ENCODE peak calls at places on chromosomes 5 and 9, in four cellular contexts. I is WERI-Rb-1, F is SK-N-MC, T is cardiac muscle cell. L is an unnamed sample.

GRCh38 chr5:123422433-123423277 is 548 bp downstream of the CEP120 start:
- DNase-seq in I (peak; percentile 26), F (no peak), T (peak; percentile 33), L (no peak)

GRCh38 chr9:129964901-129965734 is 77.9 kb downstream of the FNBP1 start:
- DNase-seq in I (no peak), F (peak; percentile 91), T (peak; percentile 43), L (peak; percentile 67)

GRCh38 chr5:150703767-150704166 is 2.9 kb upstream of the RBM22 start:
- DNase-seq in I (no peak), F (no peak), T (peak; percentile 11), L (no peak)

GRCh38 chr5:116864157-116864837 is 289.7 kb upstream of the SEMA6A start:
- DNase-seq in I (no peak), F (no peak), T (no peak), L (peak; percentile 25)

GRCh38 chr5:60205071-60205470 is 311.5 kb upstream of the PDE4D start:
- DNase-seq in I (no peak), F (no peak), T (no peak), L (no peak)

GRCh38 chr5:32299059-32299677 is 13.6 kb downstream of the MTMR12 start:
- DNase-seq in I (no peak), F (no peak), T (no peak), L (no peak)

GRCh38 chr5:147989239-147989638 is 74.5 kb upstream of the SPINK5 start:
- DNase-seq in I (no peak), F (no peak), T (no peak), L (no peak)

GRCh38 chr5:148828461-148829247 is 2.2 kb downstream of the ADRB2 start:
- DNase-seq in I (no peak), F (no peak), T (no peak), L (no peak)

GRCh38 chr9:20636883-20637440 is 14.7 kb upstream of the MLLT3 start:
- DNase-seq in I (no peak), F (no peak), T (peak; percentile 61), L (no peak)

GRCh38 chr5:114435220-114435481 is 73.3 kb downstream of the KCNN2 start:
- DNase-seq in I (no peak), F (no peak), T (no peak), L (no peak)

GRCh38 chr9:79129865-79130480 is 441.8 kb upstream of the TLE4 start:
- DNase-seq in I (peak; percentile 55), F (peak; percentile 10), T (peak; percentile 72), L (peak; percentile 51)

GRCh38 chr5:65338606-65339151 is 143.0 kb downstream of the ADAMTS6 start:
- DNase-seq in I (no peak), F (no peak), T (no peak), L (no peak)

GRCh38 chr9:72540348-72540873 is 19.0 kb downstream of the TMC1 start:
- DNase-seq in I (no peak), F (no peak), T (no peak), L (no peak)

GRCh38 chr9:77426712-77427111 is 221.4 kb downstream of the GNA14 start:
- DNase-seq in I (no peak), F (no peak), T (no peak), L (no peak)

GRCh38 chr5:66606713-66607112 is 10.5 kb downstream of the MAST4 start:
- DNase-seq in I (no peak), F (no peak), T (no peak), L (no peak)

DNA sequence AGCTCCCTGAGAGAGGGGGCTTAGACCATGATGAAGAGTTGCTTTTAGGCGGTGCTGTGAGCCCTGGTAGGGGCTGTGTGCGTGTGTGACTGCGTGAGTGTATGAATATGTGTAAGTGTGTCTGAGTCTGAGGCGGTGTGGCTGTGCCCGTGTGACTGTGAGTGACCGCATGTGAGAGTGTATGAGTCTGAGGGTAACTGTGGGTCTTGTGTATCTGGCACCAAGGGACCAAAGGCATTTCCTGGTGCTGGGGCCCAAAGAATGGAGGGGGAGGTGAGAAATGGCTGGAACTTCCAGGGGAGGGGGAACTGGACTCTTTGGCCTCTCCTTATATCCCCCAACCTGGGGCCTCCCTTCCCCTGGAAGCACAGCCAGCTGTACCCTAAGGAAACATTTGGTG is 1.1 kb downstream of the IL11RA start:
- DNase-seq in I (no peak), F (no peak), T (peak; percentile 61), L (no peak)
- H3K27ac ChIP-seq in I (peak overlapping the region; percentile 81), F (peak overlapping the region; percentile 98), T (peak overlapping the region; percentile 81), L (no peak overlapping the region)

DNA sequence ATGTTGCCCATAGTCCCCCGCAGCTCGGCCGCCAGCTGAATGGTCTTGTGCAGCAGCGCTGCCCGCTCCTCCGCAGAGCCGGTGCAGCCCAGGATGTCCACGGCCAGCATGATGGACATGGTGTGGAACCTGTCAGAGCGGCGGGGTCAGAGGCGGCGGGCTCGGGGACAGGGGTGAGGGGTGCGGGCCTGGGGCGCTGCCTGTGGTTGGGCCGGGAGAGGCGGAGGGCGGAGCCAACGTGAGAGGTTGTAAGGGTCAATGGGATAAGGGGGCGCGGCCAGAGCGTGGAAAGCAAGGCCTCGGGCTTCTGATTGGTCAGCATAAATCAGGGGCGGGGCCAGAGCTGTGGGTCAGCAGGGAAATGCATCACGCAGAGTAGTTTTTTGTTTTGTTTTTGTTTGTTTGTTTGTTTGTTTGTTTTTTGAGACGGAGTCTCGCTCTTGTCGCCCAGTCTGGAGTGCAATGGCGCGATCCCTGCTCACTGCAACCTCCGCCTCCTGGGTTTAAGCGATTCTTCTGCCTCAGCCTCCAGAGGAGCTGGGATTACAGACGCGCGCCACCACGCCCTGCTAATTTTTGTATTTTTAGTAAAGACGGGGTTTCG is 6.8 kb upstream of the TOR2A start:
- DNase-seq in I (peak; percentile 55), F (no peak), T (no peak), L (no peak)
- H3K4me3 ChIP-seq in I (no peak overlapping the region), F (no peak overlapping the region), T (peak overlapping the region; percentile 38), L (no peak overlapping the region)

GRCh38 chr5:180818275-180818674 is 15.7 kb upstream of the MGAT1 start:
- DNase-seq in I (no peak), F (no peak), T (no peak), L (no peak)
- H3K27ac ChIP-seq in I (no peak overlapping the region), F (no peak overlapping the region), T (no peak overlapping the region), L (no peak overlapping the region)

GRCh38 chr5:2748841-2749513 is 2.5 kb downstream of the IRX2 start:
- DNase-seq in I (peak; percentile 13), F (no peak), T (no peak), L (no peak)
- H3K4me3 ChIP-seq in I (no peak overlapping the region), F (no peak overlapping the region), T (peak overlapping the region; percentile 97), L (no peak overlapping the region)

DNA sequence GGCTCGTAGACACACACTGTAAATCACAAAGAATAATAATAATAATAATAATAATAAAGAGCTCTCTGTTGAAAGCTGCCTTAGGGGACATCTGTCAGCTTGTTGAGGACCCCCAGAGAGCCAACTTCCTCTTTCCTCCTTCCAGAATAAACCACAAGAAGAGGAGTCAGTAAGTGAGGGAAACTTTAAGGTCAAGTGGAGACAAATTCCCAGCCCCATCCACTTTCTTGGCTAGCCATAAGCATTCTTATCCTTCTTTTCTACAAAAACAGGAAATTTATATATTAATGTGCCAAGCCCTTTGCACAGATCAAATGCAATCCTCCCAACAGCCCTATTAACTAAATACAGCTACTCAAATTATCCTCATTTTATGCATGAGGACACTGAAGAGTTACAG is 9.4 kb upstream of the C5orf58 start:
- DNase-seq in I (no peak), F (no peak), T (peak; percentile 61), L (no peak)
- H3K27ac ChIP-seq in I (no peak overlapping the region), F (no peak overlapping the region), T (no peak overlapping the region), L (no peak overlapping the region)